ENCODE peak calls at places on chromosome 2, in seven cellular contexts. V is HCT116, G is HepG2, Q is K562, R is GM12878, J is SK-N-SH, T is H1. W is an unnamed sample.

GRCh38 chr2:176270100-176270750 is 983 bp downstream of the MTX2 start:
- DNase-seq in V (no peak), G (no peak), Q (no peak), R (no peak), J (no peak), T (no peak), W (no peak)

GRCh38 chr2:25197336-25198208 is 29.2 kb upstream of the POMC start:
- DNase-seq in V (no peak), G (no peak), Q (no peak), R (no peak), J (no peak), T (no peak), W (no peak)

GRCh38 chr2:64946737-64947090 is 42.5 kb upstream of the SLC1A4 start:
- DNase-seq in V (no peak), G (no peak), Q (no peak), R (no peak), J (no peak), T (no peak), W (no peak)

GRCh38 chr2:71524476-71524875 is 71.1 kb downstream of the DYSF start:
- DNase-seq in V (no peak), G (no peak), Q (no peak), R (no peak), J (no peak), T (no peak), W (no peak)

GRCh38 chr2:46967990-46968647 is 52.5 kb upstream of the MCFD2 start:
- DNase-seq in V (peak; percentile 82), G (no peak), Q (peak; percentile 82), R (no peak), J (no peak), T (no peak), W (no peak)

GRCh38 chr2:219215871-219216536 is 2.8 kb downstream of the ABCB6 start:
- DNase-seq in V (no peak), G (no peak), Q (no peak), R (no peak), J (no peak), T (no peak), W (no peak)

GRCh38 chr2:19649107-19649506 is 252.7 kb downstream of the TTC32 start:
- DNase-seq in V (no peak), G (no peak), Q (no peak), R (no peak), J (no peak), T (no peak), W (no peak)

GRCh38 chr2:222404126-222404891 is 20.0 kb upstream of the SGPP2 start:
- DNase-seq in V (no peak), G (no peak), Q (no peak), R (no peak), J (no peak), T (no peak), W (no peak)

GRCh38 chr2:168220971-168221819 is 26.2 kb downstream of the STK39 start:
- DNase-seq in V (no peak), G (peak; percentile 98), Q (no peak), R (no peak), J (no peak), T (no peak), W (no peak)

GRCh38 chr2:85659324-85659981 is 8.5 kb downstream of the SFTPB start:
- DNase-seq in V (no peak), G (no peak), Q (no peak), R (no peak), J (no peak), T (no peak), W (no peak)

GRCh38 chr2:69163109-69163508 is 150.1 kb downstream of the ANTXR1 start:
- DNase-seq in V (peak; percentile 47), G (no peak), Q (peak; percentile 42), R (peak; percentile 53), J (no peak), T (no peak), W (peak; percentile 50)

GRCh38 chr2:222982010-222982908 is 69.7 kb upstream of the KCNE4 start:
- DNase-seq in V (peak; percentile 65), G (peak; percentile 52), Q (peak; percentile 56), R (no peak), J (peak; percentile 31), T (no peak), W (no peak)

GRCh38 chr2:37625156-37625555 is 46.3 kb downstream of the CDC42EP3 start:
- DNase-seq in V (no peak), G (no peak), Q (no peak), R (no peak), J (no peak), T (no peak), W (no peak)

GRCh38 chr2:101432411-101433181 is 42.3 kb downstream of the RFX8 start:
- DNase-seq in V (no peak), G (no peak), Q (peak; percentile 9), R (no peak), J (no peak), T (no peak), W (no peak)

GRCh38 chr2:37711831-37712230 is 40.4 kb upstream of the CDC42EP3 start:
- DNase-seq in V (no peak), G (no peak), Q (no peak), R (no peak), J (no peak), T (no peak), W (no peak)

GRCh38 chr2:226971770-226972169 is 135.9 kb downstream of the RHBDD1 start:
- DNase-seq in V (no peak), G (no peak), Q (no peak), R (no peak), J (no peak), T (no peak), W (no peak)

GRCh38 chr2:12702661-12703121 is 14.0 kb upstream of the TRIB2 start:
- DNase-seq in V (no peak), G (no peak), Q (no peak), R (no peak), J (no peak), T (no peak), W (no peak)

GRCh38 chr2:240813231-240813921 is 6.6 kb downstream of the KIF1A start:
- DNase-seq in V (no peak), G (no peak), Q (no peak), R (no peak), J (no peak), T (no peak), W (no peak)

GRCh38 chr2:136115183-136115751 is 2.7 kb downstream of the CXCR4 start:
- DNase-seq in V (no peak), G (no peak), Q (no peak), R (no peak), J (no peak), T (no peak), W (no peak)

GRCh38 chr2:232142049-232142448 is 180.5 kb downstream of the DIS3L2 start:
- DNase-seq in V (peak; percentile 12), G (peak; percentile 28), Q (peak; percentile 44), R (no peak), J (peak; percentile 48), T (no peak), W (peak; percentile 38)

GRCh38 chr2:1605659-1606400 is 138.5 kb downstream of the PXDN start:
- DNase-seq in V (no peak), G (no peak), Q (no peak), R (no peak), J (peak; percentile 64), T (peak; percentile 61), W (no peak)

GRCh38 chr2:171160119-171160629 is 519 bp downstream of the TLK1 start:
- DNase-seq in V (peak; percentile 21), G (peak; percentile 55), Q (no peak), R (no peak), J (peak; percentile 81), T (no peak), W (peak; percentile 59)

GRCh38 chr2:170063456-170063855 is 114.5 kb upstream of the MYO3B start:
- DNase-seq in V (no peak), G (no peak), Q (no peak), R (no peak), J (no peak), T (no peak), W (no peak)

GRCh38 chr2:6008186-6008585 is 316.0 kb downstream of the SOX11 start:
- DNase-seq in V (no peak), G (no peak), Q (no peak), R (no peak), J (no peak), T (no peak), W (no peak)

GRCh38 chr2:73528688-73529087 is 113.5 kb downstream of the NAT8 start:
- DNase-seq in V (no peak), G (no peak), Q (no peak), R (no peak), J (no peak), T (no peak), W (no peak)
- H3K9me3 ChIP-seq in V (no peaks in the 10 kb centered on the region), G (peaks cover 24% of the 10 kb centered on the region), Q (peaks cover 2% of the 10 kb centered on the region), R (peaks cover 6% of the 10 kb centered on the region), J (peaks cover 12% of the 10 kb centered on the region), T (peaks cover 21% of the 10 kb centered on the region), W (peaks cover 32% of the 10 kb centered on the region)

DNA sequence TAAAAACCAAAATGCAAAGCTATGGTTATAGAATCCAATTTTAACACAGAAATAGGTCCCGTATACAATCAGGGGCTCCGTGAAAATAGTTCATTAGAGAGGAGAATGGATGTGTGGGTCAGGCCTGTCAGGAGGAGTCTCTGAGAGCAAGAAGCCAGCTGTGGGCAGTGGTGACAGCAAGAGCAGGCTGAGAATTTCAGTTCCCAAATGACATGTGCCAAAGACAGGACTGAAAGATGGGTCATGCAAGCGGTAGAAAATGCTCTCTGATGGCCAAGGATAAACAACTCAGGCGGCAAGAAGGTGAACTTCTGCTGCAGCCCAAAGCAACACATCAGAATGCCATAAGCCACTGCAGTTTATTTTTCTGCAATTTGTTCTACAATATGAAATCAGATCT is 100.4 kb downstream of the CCDC141 start:
- DNase-seq in V (no peak), G (no peak), Q (no peak), R (no peak), J (no peak), T (no peak), W (no peak)
- H3K4me3 ChIP-seq in V (no peak overlapping the region), G (no peak overlapping the region), Q (no peak overlapping the region), R (no peak overlapping the region), J (no peak overlapping the region), T (no peak overlapping the region), W (no peak overlapping the region)

DNA sequence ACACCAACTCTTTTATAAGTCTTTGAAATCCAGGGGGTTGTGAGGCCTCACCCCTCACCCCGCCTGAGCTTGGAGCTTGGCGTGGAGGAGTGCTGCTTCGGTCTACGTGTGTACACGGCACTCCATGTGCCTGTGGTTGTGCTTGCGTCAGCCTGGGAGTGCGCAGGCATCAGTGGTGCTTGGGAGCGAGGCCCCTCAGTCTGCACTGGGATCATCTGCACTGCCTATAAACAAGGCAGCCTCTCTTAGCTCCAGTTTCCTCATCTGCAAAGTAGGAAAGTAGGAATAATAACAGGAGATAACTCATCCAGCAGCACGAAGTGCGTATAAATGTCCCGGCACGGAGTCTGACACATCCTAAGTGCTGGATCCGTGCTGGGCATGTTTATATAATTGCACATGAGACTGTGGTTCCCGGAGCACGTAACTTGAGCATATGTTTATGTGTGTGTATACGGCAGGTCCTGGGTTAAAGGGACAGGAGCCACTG is 1.2 kb downstream of the GYPC start:
- DNase-seq in V (no peak), G (no peak), Q (peak; percentile 79), R (no peak), J (no peak), T (no peak), W (no peak)
- TF ChIP-seq YY1 in V (no peak), G (no peak), Q (no peak), R (no peak), J (no peak), T (no peak), W (no peak)

DNA sequence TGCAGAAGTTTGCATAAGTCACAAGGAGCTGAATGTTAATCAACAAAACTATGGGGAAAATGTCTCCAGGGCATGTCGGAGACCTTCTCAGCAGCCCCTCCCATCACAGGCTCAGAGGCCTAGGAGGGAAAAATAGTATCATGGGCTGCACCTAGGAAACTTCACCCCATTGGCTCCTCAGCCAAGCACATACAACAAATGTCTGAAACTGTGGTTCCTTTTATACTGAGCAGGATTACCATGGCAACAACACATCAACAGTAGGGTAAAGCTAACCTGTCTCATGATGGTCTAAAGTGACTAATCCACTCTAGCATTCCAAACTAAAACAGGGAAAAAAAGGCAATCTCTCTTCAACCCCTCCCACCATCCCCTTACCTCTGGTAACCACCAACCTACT is 3.2 kb upstream of the NEMP2 start:
- DNase-seq in V (no peak), G (peak; percentile 46), Q (no peak), R (no peak), J (no peak), T (no peak), W (no peak)
- H3K9me3 ChIP-seq in V (peaks cover 34% of the 10 kb centered on the region), G (peaks cover 43% of the 10 kb centered on the region), Q (peaks cover 20% of the 10 kb centered on the region), R (peaks cover 17% of the 10 kb centered on the region), J (peaks cover 17% of the 10 kb centered on the region), T (peaks cover 7% of the 10 kb centered on the region), W (peaks cover 54% of the 10 kb centered on the region)